ENCODE peak calls at places on chromosomes 7 and 10, in seven cellular contexts. O is HCT116, P is HepG2, F is H1, L is GM12878, B is SK-N-SH, D is K562. W is an unnamed sample.

GRCh38 chr10:95241533-95241932 is 47.5 kb downstream of the ACSM6 start:
- DNase-seq in O (no peak), P (no peak), F (no peak), L (no peak), B (no peak), D (no peak), W (no peak)

GRCh38 chr10:72692897-72693598 is 1.1 kb downstream of the MCU start:
- DNase-seq in O (no peak), P (no peak), F (no peak), L (no peak), B (no peak), D (peak), W (no peak)

GRCh38 chr7:48899932-48900331 is 24.4 kb upstream of the CDC14C start:
- DNase-seq in O (no peak), P (no peak), F (no peak), L (no peak), B (no peak), D (no peak), W (no peak)

GRCh38 chr7:122219253-122219865 is 75.3 kb upstream of the AASS start:
- DNase-seq in O (peak), P (peak), F (no peak), L (no peak), B (peak), D (peak), W (peak)

GRCh38 chr7:16504019-16504418 is 22.6 kb upstream of the LRRC72 start:
- DNase-seq in O (no peak), P (no peak), F (no peak), L (no peak), B (no peak), D (no peak), W (no peak)

GRCh38 chr10:129328531-129328930 is 138.5 kb upstream of the MGMT start:
- DNase-seq in O (no peak), P (no peak), F (no peak), L (no peak), B (no peak), D (no peak), W (no peak)

GRCh38 chr7:104366390-104366789 is 38.0 kb downstream of the LHFPL3 start:
- DNase-seq in O (no peak), P (no peak), F (no peak), L (no peak), B (no peak), D (no peak), W (no peak)

GRCh38 chr10:122232781-122233180 is 38.3 kb upstream of the BTBD16 start:
- DNase-seq in O (no peak), P (no peak), F (no peak), L (no peak), B (no peak), D (no peak), W (no peak)

GRCh38 chr7:159015081-159015893 is 129.4 kb downstream of the VIPR2 start:
- DNase-seq in O (no peak), P (no peak), F (no peak), L (no peak), B (no peak), D (no peak), W (no peak)

GRCh38 chr7:158782638-158783490 is 46.4 kb downstream of the ESYT2 start:
- DNase-seq in O (no peak), P (peak), F (no peak), L (no peak), B (no peak), D (peak), W (peak)

GRCh38 chr10:96271017-96271815 is at the start of gene BLNK:
- DNase-seq in O (no peak), P (no peak), F (no peak), L (peak), B (no peak), D (no peak), W (no peak)

GRCh38 chr7:101315336-101315735 is 6.3 kb downstream of the IFT22 start:
- DNase-seq in O (peak), P (peak), F (no peak), L (no peak), B (peak), D (peak), W (no peak)

GRCh38 chr7:104299777-104300176 is 28.6 kb upstream of the LHFPL3 start:
- DNase-seq in O (no peak), P (no peak), F (no peak), L (no peak), B (no peak), D (no peak), W (no peak)

GRCh38 chr7:119562839-119563238 is 710.1 kb upstream of the KCND2 start:
- DNase-seq in O (no peak), P (no peak), F (no peak), L (no peak), B (no peak), D (no peak), W (no peak)

GRCh38 chr7:37142943-37143342 is 305.7 kb downstream of the ELMO1 start:
- DNase-seq in O (no peak), P (no peak), F (no peak), L (no peak), B (no peak), D (no peak), W (no peak)

GRCh38 chr10:86283466-86284287 is 82.9 kb downstream of the GRID1 start:
- DNase-seq in O (no peak), P (no peak), F (no peak), L (no peak), B (peak), D (no peak), W (no peak)

GRCh38 chr10:72913287-72913686 is 19.7 kb downstream of the OIT3 start:
- DNase-seq in O (no peak), P (peak), F (no peak), L (no peak), B (no peak), D (no peak), W (no peak)

GRCh38 chr10:116796469-116796868 is 52.8 kb upstream of the ENO4 start:
- DNase-seq in O (no peak), P (no peak), F (no peak), L (no peak), B (no peak), D (no peak), W (no peak)

GRCh38 chr7:34339061-34339526 is 318.9 kb upstream of the NPSR1 start:
- DNase-seq in O (peak), P (peak), F (no peak), L (no peak), B (no peak), D (no peak), W (no peak)

GRCh38 chr7:81514546-81514945 is 255.3 kb downstream of the HGF start:
- DNase-seq in O (no peak), P (no peak), F (no peak), L (no peak), B (no peak), D (no peak), W (no peak)

GRCh38 chr7:87216701-87217508 is 2.6 kb downstream of the TMEM243 start:
- DNase-seq in O (no peak), P (no peak), F (no peak), L (peak), B (no peak), D (no peak), W (no peak)

GRCh38 chr7:157951300-157952049 is 614.7 kb downstream of the DNAJB6 start:
- DNase-seq in O (no peak), P (no peak), F (no peak), L (no peak), B (no peak), D (no peak), W (no peak)

GRCh38 chr7:71015260-71015900 is 116.6 kb upstream of the GALNT17 start:
- DNase-seq in O (no peak), P (no peak), F (no peak), L (no peak), B (no peak), D (no peak), W (no peak)

GRCh38 chr10:70931168-70931805 is 42.9 kb upstream of the PCBD1 start:
- DNase-seq in O (no peak), P (no peak), F (no peak), L (no peak), B (no peak), D (no peak), W (no peak)

GRCh38 chr10:89367529-89367928 is 10.3 kb upstream of the IFIT1B start:
- DNase-seq in O (no peak), P (no peak), F (no peak), L (peak), B (no peak), D (no peak), W (no peak)

GRCh38 chr7:4667776-4668509 is 14.2 kb upstream of the FOXK1 start:
- DNase-seq in O (no peak), P (no peak), F (no peak), L (no peak), B (no peak), D (no peak), W (no peak)

GRCh38 chr10:122565766-122566206 is 5.2 kb downstream of the DMBT1 start:
- DNase-seq in O (peak), P (peak), F (peak), L (peak), B (peak), D (peak), W (peak)

GRCh38 chr7:13240349-13240748 is 552.9 kb downstream of the ARL4A start:
- DNase-seq in O (peak), P (no peak), F (no peak), L (no peak), B (no peak), D (no peak), W (peak)

GRCh38 chr10:109899578-109900355 is 23.5 kb downstream of the XPNPEP1 start:
- DNase-seq in O (no peak), P (no peak), F (no peak), L (no peak), B (no peak), D (no peak), W (no peak)

GRCh38 chr10:30170814-30171213 is 111.4 kb upstream of the JCAD start:
- DNase-seq in O (no peak), P (no peak), F (no peak), L (no peak), B (no peak), D (no peak), W (no peak)

GRCh38 chr7:24052572-24053223 is 231.3 kb upstream of the NPY start:
- DNase-seq in O (peak), P (no peak), F (no peak), L (no peak), B (no peak), D (no peak), W (no peak)

GRCh38 chr7:29328050-29328449 is 133.5 kb downstream of the CHN2 start:
- DNase-seq in O (no peak), P (peak), F (no peak), L (no peak), B (no peak), D (no peak), W (no peak)

GRCh38 chr7:141511370-141512335 is 39.6 kb upstream of the AGK start:
- DNase-seq in O (no peak), P (no peak), F (no peak), L (no peak), B (no peak), D (no peak), W (no peak)

GRCh38 chr7:20595971-20596370 is 19.5 kb upstream of the ABCB5 start:
- DNase-seq in O (no peak), P (no peak), F (no peak), L (no peak), B (no peak), D (no peak), W (no peak)

DNA sequence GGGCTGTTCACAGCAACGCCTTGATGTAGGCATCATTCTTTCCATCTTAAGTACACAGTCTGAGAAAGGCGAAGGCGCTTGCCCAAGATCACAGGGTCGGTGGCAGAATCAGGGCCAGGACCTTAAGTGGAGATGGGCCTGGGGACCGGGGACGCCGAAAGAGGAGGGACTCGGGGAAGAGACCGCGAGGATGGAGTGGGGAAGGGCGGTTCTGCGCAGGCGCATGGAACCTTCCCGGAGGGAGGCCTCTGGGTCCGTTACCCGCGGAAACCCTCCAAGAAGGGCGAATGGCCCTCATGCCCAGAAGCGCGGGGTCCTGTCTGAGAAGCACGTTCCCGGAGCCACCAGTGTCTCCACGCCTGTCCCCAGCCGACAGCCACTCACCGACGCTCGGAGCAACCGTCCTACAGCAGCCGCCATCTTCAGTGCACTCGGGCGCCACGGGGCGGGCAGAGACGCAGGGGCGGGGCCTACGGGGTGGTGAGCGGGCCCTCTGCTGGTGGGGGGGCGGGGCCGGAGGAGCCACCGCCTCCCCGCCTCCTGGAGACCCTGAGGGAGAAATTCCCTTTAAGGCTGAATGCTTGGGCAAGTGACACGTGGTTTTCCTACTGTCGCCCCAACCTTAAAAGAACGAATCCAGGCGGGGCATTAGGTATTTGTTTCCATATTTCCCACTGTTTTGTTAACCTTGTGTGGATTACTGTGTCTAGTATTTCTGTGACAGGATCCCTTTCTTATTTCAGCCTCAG is at the start of gene PRDX3:
- DNase-seq in O (peak), P (peak), F (peak), L (peak), B (peak), D (peak), W (peak)
- TF ChIP-seq CTCF in O (no peak), P (peak), F (no peak), L (no peak), B (peak), D (no peak), W (no peak)

DNA sequence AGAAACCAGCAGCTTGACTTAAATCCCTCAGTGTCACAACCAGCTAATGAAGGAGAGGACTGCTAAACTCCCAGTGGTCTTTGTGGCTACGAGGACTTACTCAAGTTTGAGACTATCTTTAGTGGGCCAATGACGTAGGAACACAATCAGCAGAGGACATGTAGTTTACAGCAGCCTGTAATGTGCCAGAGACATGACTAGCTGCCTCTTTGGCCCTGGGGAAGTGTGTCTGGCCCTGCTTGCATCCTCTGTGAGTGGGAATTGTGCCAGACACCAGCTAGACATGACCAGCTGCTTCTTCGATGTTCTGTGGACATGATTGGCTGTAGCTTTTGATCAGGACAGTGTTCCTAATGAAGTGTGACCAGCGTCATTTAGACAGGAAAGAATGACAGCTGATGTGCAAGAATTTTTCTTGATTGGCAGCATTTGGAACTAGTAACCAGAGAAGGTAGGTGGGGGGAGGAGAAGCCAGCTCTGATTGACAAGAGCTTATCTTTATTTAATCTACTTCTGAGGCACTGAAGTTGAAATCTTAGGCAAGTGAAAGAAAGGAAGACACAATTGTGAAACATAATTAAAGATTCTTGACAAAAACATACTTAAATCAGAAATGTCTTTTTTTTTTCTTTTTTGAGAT is 141.8 kb downstream of the AUTS2 start:
- DNase-seq in O (no peak), P (no peak), F (no peak), L (peak), B (peak), D (no peak), W (no peak)
- TF ChIP-seq SIN3A in O (no peak), P (no peak), F (no peak), L (no peak), B (no peak), D (no peak), W (no peak)

GRCh38 chr10:54800677-54801480 is at the start of gene PCDH15:
- DNase-seq in O (no peak), P (peak), F (peak), L (peak), B (peak), D (no peak), W (peak)
- TF ChIP-seq CTCF in O (no peak), P (peak), F (no peak), L (peak), B (peak), D (no peak), W (peak)

GRCh38 chr10:36345770-36346169 is 703.7 kb upstream of the FZD8 start:
- DNase-seq in O (no peak), P (no peak), F (no peak), L (no peak), B (no peak), D (no peak), W (no peak)

GRCh38 chr10:36342781-36343180 is 700.7 kb upstream of the FZD8 start:
- DNase-seq in O (no peak), P (no peak), F (no peak), L (no peak), B (no peak), D (no peak), W (no peak)

GRCh38 chr10:36344816-36345215 is 702.7 kb upstream of the FZD8 start:
- DNase-seq in O (no peak), P (no peak), F (no peak), L (no peak), B (no peak), D (no peak), W (no peak)

GRCh38 chr10:36341466-36341865 is 699.4 kb upstream of the FZD8 start:
- DNase-seq in O (no peak), P (no peak), F (no peak), L (no peak), B (no peak), D (no peak), W (no peak)

GRCh38 chr10:36344240-36344639 is 702.1 kb upstream of the FZD8 start:
- DNase-seq in O (no peak), P (no peak), F (no peak), L (no peak), B (no peak), D (no peak), W (no peak)
- TF ChIP-seq SIN3A in O (no peak), P (no peak), F (no peak), L (no peak), B (no peak), D (no peak), W (no peak)

GRCh38 chr10:79185067-79185774 is 116.5 kb downstream of the ZMIZ1 start:
- DNase-seq in O (no peak), P (peak), F (no peak), L (no peak), B (no peak), D (no peak), W (no peak)

GRCh38 chr10:79187545-79187940 is 118.8 kb downstream of the ZMIZ1 start:
- DNase-seq in O (no peak), P (no peak), F (no peak), L (no peak), B (no peak), D (no peak), W (no peak)

GRCh38 chr10:79185796-79186374 is 117.1 kb downstream of the ZMIZ1 start:
- DNase-seq in O (no peak), P (peak), F (no peak), L (no peak), B (no peak), D (no peak), W (no peak)

GRCh38 chr10:79188154-79188763 is 119.5 kb downstream of the ZMIZ1 start:
- DNase-seq in O (no peak), P (peak), F (no peak), L (no peak), B (no peak), D (peak), W (no peak)

GRCh38 chr10:79186742-79187544 is 118.2 kb downstream of the ZMIZ1 start:
- DNase-seq in O (no peak), P (no peak), F (no peak), L (no peak), B (no peak), D (no peak), W (no peak)
- TF ChIP-seq CTCF in O (no peak), P (no peak), F (no peak), L (no peak), B (no peak), D (no peak), W (no peak)

DNA sequence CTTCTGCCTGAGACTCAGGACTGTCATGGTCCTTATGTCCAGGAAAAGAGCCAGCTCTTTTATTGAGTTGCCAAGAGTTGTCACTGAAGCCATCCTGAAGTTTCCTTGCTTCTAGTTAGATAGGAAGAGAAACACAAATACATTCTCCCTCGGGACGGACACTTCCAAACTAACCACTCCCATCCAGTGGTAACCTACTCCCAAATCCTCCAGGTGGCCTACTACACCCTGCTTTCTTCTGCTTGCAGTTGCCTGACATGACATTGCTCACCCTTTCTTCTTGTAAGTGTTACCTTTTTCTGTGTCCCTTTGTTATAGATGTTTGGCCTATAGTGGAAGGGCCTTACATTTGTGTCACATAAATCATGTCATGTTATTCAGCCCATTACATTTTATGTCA is 346.8 kb downstream of the NRG3 start:
- DNase-seq in O (no peak), P (no peak), F (no peak), L (no peak), B (no peak), D (no peak), W (no peak)
- TF ChIP-seq SIN3A in O (no peak), P (no peak), F (no peak), L (no peak), B (no peak), D (no peak), W (no peak)

DNA sequence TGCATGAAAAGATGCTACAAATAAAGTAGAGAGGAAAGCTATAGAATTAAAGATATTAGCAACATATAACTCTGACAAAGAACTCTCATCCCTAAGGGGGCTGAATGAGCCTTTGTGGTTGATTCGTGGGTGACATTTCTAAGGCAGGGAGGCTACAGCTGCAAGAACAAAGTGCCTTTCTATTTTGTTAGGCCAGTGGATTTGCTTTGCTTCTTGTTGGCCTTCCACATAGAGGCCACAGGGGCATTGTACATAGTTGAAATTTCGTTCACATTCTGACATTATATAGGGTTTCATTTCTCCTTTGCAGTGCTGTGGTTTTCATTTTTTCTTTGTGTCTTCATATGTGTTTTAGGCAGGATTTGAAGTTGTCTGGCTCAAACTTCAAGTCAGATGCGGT is 819.2 kb upstream of the C7orf33 start:
- DNase-seq in O (no peak), P (no peak), F (no peak), L (no peak), B (no peak), D (no peak), W (no peak)
- TF ChIP-seq CTCF in O (no peak), P (no peak), F (no peak), L (no peak), B (no peak), D (no peak), W (no peak)

W was measured in Panc1.